ENCODE peak calls at places on chromosome 22, in seven cellular contexts. Z, X, R, L, O, H and V are unnamed samples.

GRCh38 chr22:46087816-46088277 is 62.5 kb upstream of the PPARA start:
- DNase-seq in L (no peak), O (peak), X (peak), R (peak), H (no peak), Z (no peak), V (no peak)

GRCh38 chr22:46011627-46012181 is 34.7 kb upstream of the WNT7B start:
- DNase-seq in Z (no peak), H (no peak), L (no peak), X (no peak), O (no peak), R (no peak), V (no peak)

GRCh38 chr22:41596776-41597634 is 7.4 kb upstream of the PMM1 start:
- DNase-seq in L (peak), R (peak), H (peak), O (peak), X (peak), Z (peak), V (peak)

GRCh38 chr22:49534386-49534785 is 293.3 kb downstream of the BRD1 start:
- DNase-seq in X (no peak), H (no peak), R (no peak), L (no peak), O (no peak), Z (peak), V (no peak)

GRCh38 chr22:33726294-33726711 is 194.0 kb downstream of the LARGE1 start:
- DNase-seq in R (peak), L (no peak), Z (no peak), H (no peak), O (peak), X (no peak), V (no peak)

GRCh38 chr22:35743466-35743865 is 25.8 kb downstream of the APOL5 start:
- DNase-seq in H (no peak), O (peak), Z (no peak), L (no peak), R (no peak), X (peak), V (no peak)

GRCh38 chr22:46052801-46053562 is 76.0 kb upstream of the WNT7B start:
- DNase-seq in H (no peak), O (no peak), L (no peak), X (no peak), Z (no peak), R (no peak), V (no peak)

GRCh38 chr22:43273902-43274484 is 69.2 kb downstream of the SCUBE1 start:
- DNase-seq in H (peak), L (peak), O (peak), X (peak), R (peak), Z (peak), V (peak)

GRCh38 chr22:46053563-46054090 is 76.7 kb upstream of the WNT7B start:
- DNase-seq in R (no peak), H (no peak), Z (no peak), O (peak), X (no peak), L (no peak), V (no peak)

GRCh38 chr22:36986242-36986821 is 32.9 kb downstream of the TST start:
- DNase-seq in L (no peak), O (no peak), H (no peak), X (peak), Z (peak), R (no peak), V (no peak)

GRCh38 chr22:49885281-49885680 is 31.6 kb downstream of the ZBED4 start:
- DNase-seq in Z (no peak), O (no peak), L (no peak), H (no peak), X (no peak), R (no peak), V (no peak)

GRCh38 chr22:45597460-45598192 is 74.0 kb upstream of the ATXN10 start:
- DNase-seq in O (no peak), R (no peak), H (no peak), X (no peak), L (no peak), Z (no peak), V (no peak)

GRCh38 chr22:42603427-42603826 is 11.3 kb downstream of the POLDIP3 start:
- DNase-seq in H (no peak), O (no peak), L (no peak), R (no peak), Z (no peak), X (no peak), V (no peak)

GRCh38 chr22:43238526-43239006 is 51.6 kb upstream of the TTLL12 start:
- DNase-seq in H (no peak), Z (no peak), R (no peak), X (no peak), O (no peak), L (no peak), V (no peak)

GRCh38 chr22:41838842-41839618 is 6.1 kb downstream of the SREBF2 start:
- DNase-seq in X (no peak), H (no peak), L (no peak), R (no peak), Z (no peak), O (no peak), V (no peak)

GRCh38 chr22:29475550-29475949 is 4.5 kb upstream of the NEFH start:
- DNase-seq in L (no peak), O (no peak), H (no peak), X (no peak), R (no peak), Z (no peak), V (no peak)

GRCh38 chr22:27136596-27136995 is 479.2 kb downstream of the MIAT start:
- DNase-seq in H (no peak), L (no peak), X (no peak), O (no peak), R (no peak), Z (no peak), V (no peak)

GRCh38 chr22:27138471-27138870 is 481.1 kb downstream of the MIAT start:
- DNase-seq in R (no peak), L (no peak), Z (no peak), X (no peak), H (no peak), O (no peak), V (no peak)

GRCh38 chr22:27137809-27138400 is 480.5 kb downstream of the MIAT start:
- DNase-seq in X (no peak), L (no peak), H (no peak), R (no peak), O (no peak), Z (no peak), V (no peak)

GRCh38 chr22:27144345-27144744 is 487.0 kb downstream of the MIAT start:
- DNase-seq in O (no peak), L (no peak), H (no peak), X (peak), R (no peak), Z (no peak), V (no peak)

DNA sequence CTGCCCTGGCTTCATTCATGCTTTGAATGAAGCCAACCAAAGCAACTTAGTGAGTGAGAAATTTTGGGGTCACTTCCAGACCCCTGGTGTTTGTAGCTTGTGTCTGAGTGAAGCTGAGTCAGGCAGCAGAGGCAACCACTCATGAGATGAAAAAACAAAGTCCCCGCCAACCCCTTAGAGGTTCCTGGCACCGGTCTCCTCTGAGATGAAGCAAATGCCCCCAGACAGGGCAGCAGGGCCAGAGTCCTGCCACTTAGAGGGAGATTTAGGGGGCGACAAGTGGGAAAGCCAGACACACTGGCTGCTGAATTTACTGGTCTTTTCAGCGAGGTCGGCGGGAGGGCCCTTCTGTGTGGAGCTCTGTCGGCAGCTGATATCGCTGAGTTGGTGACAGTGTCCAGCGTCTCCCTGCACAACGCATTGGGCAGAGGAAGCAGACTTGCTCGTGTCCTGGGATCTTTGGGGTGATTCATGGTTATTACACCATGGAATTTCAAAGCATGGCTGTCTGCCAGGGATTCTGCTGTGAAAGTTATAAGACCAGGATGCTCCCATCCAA is 482.6 kb downstream of the MIAT start:
- DNase-seq in L (no peak), O (peak), H (no peak), Z (no peak), X (no peak), R (peak), V (no peak)
- H3K27ac ChIP-seq in L (no peak), O (no peak), H (no peak), Z (no peak), X (no peak), R (peak), V (no peak)

GRCh38 chr22:39197578-39197977 is 45.1 kb upstream of the CBX7 start:
- DNase-seq in Z (no peak), R (no peak), L (no peak), X (no peak), H (no peak), O (no peak), V (no peak)

GRCh38 chr22:39188809-39189208 is 36.3 kb upstream of the CBX7 start:
- DNase-seq in R (no peak), O (no peak), Z (no peak), X (no peak), L (no peak), H (no peak), V (no peak)

DNA sequence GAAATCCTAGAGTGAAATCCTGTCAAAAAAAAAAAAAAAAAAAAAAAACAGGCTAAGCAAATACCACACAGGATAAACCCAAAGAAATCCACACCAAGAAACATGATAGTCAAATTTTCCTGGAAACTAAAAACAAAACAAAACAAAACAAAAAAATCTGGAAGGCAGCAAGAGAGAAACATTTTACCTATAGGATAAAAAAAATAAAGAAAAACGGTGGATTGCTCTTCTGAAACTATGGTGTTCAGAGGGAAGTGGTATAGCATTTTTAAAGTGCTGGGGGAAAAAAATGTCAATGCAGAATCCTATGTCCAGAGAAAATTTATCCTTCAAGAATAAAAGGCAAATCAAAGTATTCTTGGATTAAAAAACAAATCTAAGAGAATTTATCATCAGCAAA is 41.6 kb upstream of the CBX7 start:
- DNase-seq in L (no peak), Z (no peak), O (no peak), R (no peak), X (no peak), H (no peak), V (no peak)
- H2AK5ac ChIP-seq in L (no peak), Z (no peak), O (no peak), R (no peak), X (no peak), H (no peak), V (no peak)

GRCh38 chr22:40535642-40536041 is 100.9 kb downstream of the MRTFA start:
- DNase-seq in L (no peak), X (no peak), R (no peak), Z (no peak), O (no peak), H (no peak), V (no peak)
- H3K27ac ChIP-seq in L (no peak), X (no peak), R (no peak), Z (peak), O (peak), H (peak), V (no peak)

GRCh38 chr22:23894710-23895598 is 771 bp downstream of the MIF start:
- DNase-seq in R (peak), X (peak), O (peak), Z (peak), H (peak), L (no peak), V (peak)

GRCh38 chr22:23893957-23894709 is at the start of gene MIF:
- DNase-seq in H (peak), R (peak), Z (peak), L (peak), X (peak), O (peak), V (peak)

GRCh38 chr22:23896523-23897186 is 2.5 kb downstream of the MIF start:
- DNase-seq in R (no peak), X (no peak), O (no peak), Z (no peak), H (no peak), L (no peak), V (no peak)

GRCh38 chr22:23896166-23896522 is 2.0 kb downstream of the MIF start:
- DNase-seq in X (no peak), H (no peak), R (no peak), O (no peak), L (no peak), Z (no peak), V (no peak)

GRCh38 chr22:23895599-23896144 is 1.5 kb downstream of the MIF start:
- DNase-seq in O (no peak), R (no peak), H (no peak), L (no peak), Z (no peak), X (no peak), V (no peak)
- H2AK5ac ChIP-seq in O (peak), R (peak), H (no peak), L (peak), Z (no peak), X (no peak), V (peak)

GRCh38 chr22:39242389-39242808 is 2.4 kb downstream of the PDGFB start:
- DNase-seq in X (no peak), O (no peak), Z (no peak), L (no peak), R (no peak), H (no peak), V (no peak)
- H3K27ac ChIP-seq in X (no peak), O (no peak), Z (no peak), L (no peak), R (no peak), H (peak), V (no peak)

GRCh38 chr22:38316340-38317236 is 645 bp downstream of the CSNK1E start:
- DNase-seq in R (peak), O (peak), Z (no peak), H (no peak), X (peak), L (no peak), V (no peak)
- H2AK5ac ChIP-seq in R (peak), O (peak), Z (no peak), H (peak), X (no peak), L (peak), V (peak)

GRCh38 chr22:40363059-40363458 is 7.3 kb upstream of the SGSM3 start:
- DNase-seq in H (no peak), L (no peak), O (peak), X (no peak), Z (no peak), R (peak), V (no peak)
- H3K27ac ChIP-seq in H (no peak), L (no peak), O (peak), X (no peak), Z (no peak), R (no peak), V (no peak)

GRCh38 chr22:32053165-32053755 is 10.2 kb downstream of the SLC5A1 start:
- DNase-seq in O (no peak), H (no peak), Z (no peak), L (no peak), R (no peak), X (no peak), V (no peak)

GRCh38 chr22:32052259-32052658 is 9.2 kb downstream of the SLC5A1 start:
- DNase-seq in O (no peak), R (no peak), H (no peak), L (no peak), Z (no peak), X (no peak), V (no peak)

GRCh38 chr22:32048069-32048468 is 5.0 kb downstream of the SLC5A1 start:
- DNase-seq in H (no peak), Z (no peak), X (no peak), R (no peak), L (no peak), O (no peak), V (no peak)

GRCh38 chr22:32055069-32055468 is 12.0 kb downstream of the SLC5A1 start:
- DNase-seq in X (no peak), Z (no peak), O (no peak), R (no peak), H (no peak), L (no peak), V (no peak)

GRCh38 chr22:32050678-32051515 is 7.8 kb downstream of the SLC5A1 start:
- DNase-seq in Z (peak), R (peak), X (peak), L (no peak), O (peak), H (peak), V (no peak)
- H2AK5ac ChIP-seq in Z (no peak), R (no peak), X (no peak), L (no peak), O (no peak), H (no peak), V (no peak)

DNA sequence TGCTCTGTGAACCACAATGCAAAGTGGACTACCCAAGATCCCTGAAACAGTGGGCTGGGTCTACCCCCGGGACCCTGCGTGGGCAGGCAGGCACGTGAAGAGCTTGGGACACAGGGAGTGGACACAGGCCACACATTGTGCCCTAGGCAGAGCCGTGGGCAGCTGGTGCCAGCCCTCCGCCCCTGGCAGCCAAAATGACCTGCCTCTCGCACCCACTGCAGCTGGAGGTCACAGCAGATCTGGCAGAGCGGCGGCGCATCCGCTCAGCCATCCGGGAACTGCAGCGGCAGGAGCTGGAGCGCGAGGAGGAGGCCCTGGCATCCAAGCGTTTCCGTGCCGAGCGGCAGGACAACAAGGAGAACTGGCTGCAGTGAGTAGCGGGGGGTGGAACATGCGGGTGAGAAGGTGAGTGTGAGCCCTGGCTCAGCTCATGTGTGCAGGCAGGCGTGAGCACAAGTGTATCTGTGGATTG is 6.7 kb downstream of the SMTN start:
- DNase-seq in R (no peak), O (no peak), L (no peak), X (no peak), H (no peak), Z (no peak), V (no peak)
- H3K27ac ChIP-seq in R (no peak), O (no peak), L (no peak), X (no peak), H (no peak), Z (no peak), V (no peak)